ENCODE peak calls at places on chromosomes 16 and 17, in five cellular contexts. K is astrocyte of the cerebellum, Y is brain microvascular endothelial cell, W is HCT116, Z is foreskin fibroblast. F is an unnamed sample.
A peak's percentile ranks its signal among the peaks of the same experiment; 100 is the strongest.

GRCh38 chr17:14080847-14081251 is 11.5 kb downstream of the COX10 start:
- DNase-seq in W (no peak), K (no peak), Z (peak; percentile 61), Y (no peak), F (no peak)

GRCh38 chr16:84446086-84446485 is 58.4 kb downstream of the MEAK7 start:
- DNase-seq in K (no peak), Z (peak; percentile 34), W (no peak), Y (no peak), F (no peak)

GRCh38 chr16:9316615-9317014 is 225.2 kb downstream of the HAPSTR1 start:
- DNase-seq in W (no peak), K (no peak), Y (no peak), Z (no peak), F (no peak)

GRCh38 chr17:70535986-70536385 is 366.7 kb downstream of the KCNJ2 start:
- DNase-seq in K (peak; percentile 53), Y (no peak), Z (no peak), W (no peak), F (no peak)

GRCh38 chr17:81867952-81868673 is 3.0 kb downstream of the ARHGDIA start:
- DNase-seq in Y (peak; percentile 2), K (no peak), Z (no peak), W (peak; percentile 68), F (no peak)

GRCh38 chr17:7047566-7047965 is 3.7 kb upstream of the SLC16A11 start:
- DNase-seq in K (no peak), W (no peak), Z (no peak), Y (no peak), F (no peak)

GRCh38 chr17:49146620-49147306 is 14.2 kb downstream of the B4GALNT2 start:
- DNase-seq in Z (peak; percentile 98), Y (peak; percentile 98), W (peak; percentile 84), K (peak; percentile 88), F (peak; percentile 98)

GRCh38 chr16:1745181-1745899 is 26.0 kb downstream of the NME3 start:
- DNase-seq in W (no peak), Z (peak; percentile 50), K (peak; percentile 78), Y (peak; percentile 55), F (peak; percentile 26)

GRCh38 chr17:27569884-27570577 is 61.0 kb upstream of the LGALS9 start:
- DNase-seq in W (no peak), K (no peak), Y (no peak), Z (no peak), F (no peak)

DNA sequence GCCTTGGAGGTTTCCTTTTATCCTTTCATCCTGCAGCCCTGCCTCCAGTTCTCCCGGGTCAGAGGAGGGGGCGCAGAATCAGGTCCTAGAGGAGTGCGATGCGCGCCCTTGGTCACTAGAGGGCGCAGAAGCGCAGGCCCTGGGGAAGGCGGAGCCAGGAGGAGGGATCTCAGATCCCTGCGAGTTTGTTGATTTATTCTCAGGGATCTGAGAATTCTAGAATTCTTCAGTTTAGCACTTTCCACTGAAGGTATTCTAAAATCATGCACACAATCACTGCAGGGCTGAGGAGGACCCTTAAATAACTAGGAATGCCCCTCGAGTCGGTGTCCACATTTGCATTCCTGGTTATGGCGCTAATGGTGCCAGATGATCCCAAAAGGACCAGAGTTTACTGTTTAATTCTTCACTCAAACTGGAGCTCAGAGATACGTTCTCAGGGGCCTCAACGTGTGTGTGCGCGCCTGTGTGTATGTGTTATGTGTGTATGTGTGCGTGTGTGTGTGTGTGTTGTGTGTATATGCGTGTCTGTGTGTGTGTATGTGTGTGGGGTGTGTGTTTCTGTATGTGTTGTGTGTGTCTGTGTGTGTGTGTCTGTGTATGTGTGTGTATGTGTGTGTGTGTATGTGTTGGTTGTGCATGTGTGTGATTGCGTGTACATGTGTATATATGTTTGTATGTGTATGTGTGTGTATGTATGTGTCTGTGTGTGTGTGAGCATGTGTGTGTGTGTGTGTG is 6.9 kb upstream of the ELAC2 start:
- DNase-seq in Z (peak; percentile 80), W (no peak), K (no peak), Y (peak; percentile 31), F (peak; percentile 16)
- TF ChIP-seq CTCF in Z (peak; percentile 100), W (peak; percentile 51), K (peak; percentile 100), Y (peak; percentile 100), F (peak; percentile 99)

DNA sequence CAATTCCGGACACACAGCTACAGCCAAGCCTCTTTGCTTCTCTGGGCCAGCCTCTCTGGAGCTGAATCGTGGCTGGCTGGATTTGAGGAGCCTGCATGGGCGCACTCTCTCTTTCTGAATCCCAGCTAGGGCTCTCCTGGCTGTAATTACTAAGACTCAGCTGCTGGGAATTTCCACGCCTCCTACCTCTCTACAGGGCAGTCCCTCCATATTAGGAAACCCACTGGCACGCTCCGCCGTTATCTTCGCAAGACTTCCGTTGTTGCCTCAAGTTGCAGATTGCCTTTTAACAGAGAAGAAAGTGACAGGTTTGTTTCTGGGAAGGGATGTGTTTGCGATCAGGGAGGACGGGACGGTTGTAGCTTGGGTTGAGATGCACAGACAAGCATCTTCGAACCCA is 188.4 kb upstream of the NLRP1 start:
- DNase-seq in Y (no peak), W (no peak), K (no peak), Z (no peak), F (no peak)
- H3K4me3 ChIP-seq in Y (no peak overlapping the region), W (no peak overlapping the region), K (no peak overlapping the region), Z (no peak overlapping the region), F (no peak overlapping the region)

DNA sequence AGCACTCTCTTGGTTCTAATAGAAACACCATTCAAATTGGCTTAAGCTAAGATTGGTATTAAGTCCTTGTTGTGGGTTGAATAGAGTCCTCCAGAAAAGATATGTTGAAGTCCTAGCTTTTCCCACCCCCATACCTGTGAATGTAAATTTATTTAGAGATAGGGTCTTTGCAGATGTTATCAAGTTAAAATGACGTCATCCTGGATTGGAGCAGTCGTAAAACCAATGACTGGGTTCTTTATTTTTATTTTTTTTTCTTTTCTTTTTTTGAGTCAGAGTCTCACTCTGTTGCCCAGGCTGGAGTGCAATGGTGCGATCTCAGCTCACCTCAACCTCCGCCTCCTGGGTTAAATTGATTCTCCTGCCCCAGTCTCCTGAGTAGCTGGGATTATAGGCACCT is 658.6 kb upstream of the RBFOX1 start:
- DNase-seq in W (no peak), Z (no peak), Y (no peak), K (no peak), F (no peak)
- TF ChIP-seq CTCF in W (no peak), Z (no peak), Y (no peak), K (no peak), F (no peak)

DNA sequence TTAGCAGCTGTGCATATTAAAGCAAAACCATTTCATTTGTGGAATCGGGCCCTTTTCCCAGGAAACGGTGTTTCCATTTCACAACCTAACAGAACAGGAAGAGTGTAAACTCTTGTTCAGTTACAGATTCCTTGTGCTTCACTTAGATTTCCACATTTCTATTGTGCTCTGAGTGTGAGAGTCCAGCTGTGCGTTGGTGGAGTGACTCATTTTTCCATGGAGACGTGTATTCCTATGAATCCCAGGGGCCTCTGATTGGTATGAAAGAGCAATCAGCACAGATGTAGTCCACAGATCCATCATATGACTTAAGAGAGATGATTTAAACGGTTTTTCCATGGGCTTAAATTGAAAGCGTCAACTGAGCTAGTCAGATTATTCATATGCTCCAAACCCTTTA is 13.3 kb upstream of the CAVIN1 start:
- DNase-seq in K (peak; percentile 95), Z (peak; percentile 97), Y (peak; percentile 94), W (no peak), F (peak; percentile 94)
- H3K4me3 ChIP-seq in K (no peak overlapping the region), Z (peak overlapping the region; percentile 19), Y (no peak overlapping the region), W (no peak overlapping the region), F (no peak overlapping the region)

GRCh38 chr17:67401598-67402504 is 24.8 kb downstream of the PITPNC1 start:
- DNase-seq in Y (no peak), K (no peak), W (no peak), Z (no peak), F (no peak)
- TF ChIP-seq CTCF in Y (no peak), K (no peak), W (no peak), Z (no peak), F (no peak)

F was measured in AG04450.